ENCODE peak calls at places on chromosomes 5 and 9, in eight cellular contexts. L is HepG2, M is HCT116, V is K562, F is GM12878, U is upper lobe of left lung, J is Panc1, I is GM23338. Z is an unnamed sample.

GRCh38 chr9:130126721-130127429 is 45.3 kb upstream of the NCS1 start:
- ATAC-seq in U (no peak), I (no peak), V (no peak), J (no peak), L (no peak), M (no peak), F (no peak), Z (no peak)

GRCh38 chr5:115243412-115243811 is 19.3 kb downstream of the PGGT1B start:
- ATAC-seq in M (no peak), L (peak), F (peak), I (no peak), U (no peak), V (no peak), J (no peak), Z (no peak)

GRCh38 chr5:74027732-74028338 is 401.8 kb downstream of the ARHGEF28 start:
- ATAC-seq in J (no peak), L (no peak), U (no peak), M (no peak), F (no peak), I (no peak), V (no peak), Z (no peak)

GRCh38 chr5:135208555-135209494 is 174.8 kb upstream of the PITX1 start:
- ATAC-seq in V (no peak), J (peak), I (peak), L (peak), F (no peak), M (peak), U (peak), Z (peak)

GRCh38 chr5:72141440-72142271 is 34.4 kb downstream of the MAP1B start:
- ATAC-seq in F (no peak), M (no peak), I (no peak), V (no peak), U (peak), L (no peak), J (no peak), Z (peak)

GRCh38 chr9:84393266-84393905 is 52.8 kb upstream of the SLC28A3 start:
- ATAC-seq in L (no peak), M (peak), I (no peak), U (peak), J (no peak), F (no peak), V (peak), Z (no peak)

GRCh38 chr9:70625078-70625477 is 210.6 kb upstream of the KLF9 start:
- ATAC-seq in U (no peak), L (no peak), V (peak), M (no peak), J (no peak), F (no peak), I (peak), Z (no peak)

GRCh38 chr9:98916660-98917059 is 27.0 kb upstream of the COL15A1 start:
- ATAC-seq in U (peak), M (no peak), L (peak), V (peak), F (no peak), J (no peak), I (peak), Z (peak)

GRCh38 chr9:29220852-29221251 is 1647.6 kb upstream of the C9orf72 start:
- ATAC-seq in I (no peak), M (no peak), V (no peak), L (no peak), U (no peak), J (no peak), F (no peak), Z (no peak)

GRCh38 chr9:131635912-131636311 is 90.6 kb downstream of the PRRT1B start:
- ATAC-seq in M (no peak), J (peak), V (peak), F (no peak), I (no peak), U (peak), L (no peak), Z (no peak)

GRCh38 chr9:133468374-133468773 is 8.6 kb downstream of the CACFD1 start:
- ATAC-seq in J (no peak), F (no peak), L (peak), V (no peak), U (no peak), M (no peak), I (no peak), Z (no peak)

GRCh38 chr5:10629661-10630060 is 65.8 kb downstream of the ANKRD33B start:
- ATAC-seq in J (no peak), F (no peak), V (no peak), U (no peak), M (no peak), I (no peak), L (no peak), Z (no peak)

GRCh38 chr5:127647361-127647958 is 1.4 kb upstream of the CTXN3 start:
- ATAC-seq in M (no peak), J (no peak), V (no peak), I (no peak), L (no peak), U (no peak), F (no peak), Z (peak)

GRCh38 chr9:33939924-33940874 is 108.5 kb downstream of the UBAP2 start:
- ATAC-seq in M (peak), L (peak), J (peak), I (no peak), U (no peak), V (no peak), F (no peak), Z (no peak)

GRCh38 chr5:176436641-176437040 is 11.5 kb upstream of the FAF2 start:
- ATAC-seq in M (no peak), F (peak), V (peak), U (peak), L (peak), I (no peak), J (peak), Z (no peak)

GRCh38 chr9:88684046-88684445 is 149.1 kb downstream of the NXNL2 start:
- ATAC-seq in M (no peak), F (no peak), J (no peak), V (no peak), I (no peak), U (no peak), L (no peak), Z (no peak)

GRCh38 chr9:88680505-88681160 is 145.7 kb downstream of the NXNL2 start:
- ATAC-seq in U (peak), V (no peak), L (no peak), I (no peak), F (no peak), M (no peak), J (no peak), Z (no peak)

GRCh38 chr9:88680041-88680440 is 145.1 kb downstream of the NXNL2 start:
- ATAC-seq in F (no peak), V (no peak), U (peak), M (no peak), J (no peak), I (no peak), L (no peak), Z (no peak)

GRCh38 chr9:88681434-88681833 is 146.5 kb downstream of the NXNL2 start:
- ATAC-seq in F (no peak), V (no peak), U (no peak), M (no peak), J (no peak), I (no peak), L (peak), Z (no peak)

GRCh38 chr9:88682431-88682831 is 147.5 kb downstream of the NXNL2 start:
- ATAC-seq in J (no peak), L (no peak), M (no peak), F (no peak), I (no peak), V (no peak), U (no peak), Z (peak)
- TF ChIP-seq POLR2AphosphoS5 in J (no peak), L (no peak), M (no peak), F (no peak), I (no peak), V (no peak), U (no peak), Z (peak)

GRCh38 chr5:159819671-159820411 is 96.4 kb upstream of the ADRA1B start:
- ATAC-seq in J (peak), M (peak), I (no peak), V (no peak), F (no peak), L (no peak), U (peak), Z (peak)
- TF ChIP-seq POLR2AphosphoS5 in J (no peak), M (no peak), I (no peak), V (no peak), F (no peak), L (no peak), U (peak), Z (peak)

GRCh38 chr9:136983167-136983566 is 374 bp downstream of the LCNL1 start:
- ATAC-seq in V (no peak), M (no peak), J (no peak), I (no peak), L (no peak), F (no peak), U (no peak), Z (no peak)
- TF ChIP-seq POLR2AphosphoS5 in V (no peak), M (no peak), J (no peak), I (no peak), L (no peak), F (no peak), U (no peak), Z (no peak)

GRCh38 chr9:2919347-2919746 is 75.5 kb upstream of the PUM3 start:
- ATAC-seq in V (no peak), J (no peak), U (no peak), I (no peak), L (no peak), M (no peak), F (no peak), Z (no peak)
- TF ChIP-seq POLR2AphosphoS5 in V (no peak), J (no peak), U (no peak), I (no peak), L (no peak), M (no peak), F (no peak), Z (no peak)

GRCh38 chr5:120413706-120414105 is 50.4 kb upstream of the PRR16 start:
- ATAC-seq in M (no peak), J (no peak), F (no peak), V (no peak), I (no peak), L (no peak), U (no peak), Z (no peak)
- TF ChIP-seq POLR2AphosphoS5 in M (no peak), J (no peak), F (no peak), V (no peak), I (no peak), L (no peak), U (no peak), Z (no peak)

Z was measured in gastroesophageal sphincter.